ENCODE peak calls at places on chromosomes 16 and 17, in four cellular contexts. One of them, this sample, is unnamed. For H3K4me1, the result is how much of the 10 kb centered on the place peaks cover.

GRCh38 chr17:57215317-57215716 is 41.0 kb upstream of the MSI2 start:
- DNase-seq in mesendoderm: no peak
- DNase-seq in hepatocyte: peak
- DNase-seq in OCI-LY7: no peak
- DNase-seq in this sample: no peak

GRCh38 chr17:2303278-2304188 is at the start of the genes SMG6 and SRR:
- DNase-seq in mesendoderm: peak
- DNase-seq in hepatocyte: peak
- DNase-seq in OCI-LY7: peak
- DNase-seq in this sample: peak

GRCh38 chr16:56679813-56680212 is 2.5 kb upstream of the MT1X start:
- DNase-seq in mesendoderm: no peak
- DNase-seq in hepatocyte: no peak
- DNase-seq in OCI-LY7: no peak
- DNase-seq in this sample: no peak

GRCh38 chr16:27431773-27432599 is 30.0 kb downstream of the IL21R start:
- DNase-seq in mesendoderm: peak
- DNase-seq in hepatocyte: no peak
- DNase-seq in OCI-LY7: no peak
- DNase-seq in this sample: no peak

GRCh38 chr17:79075433-79075805 is 795 bp downstream of the ENGASE start:
- DNase-seq in mesendoderm: no peak
- DNase-seq in hepatocyte: no peak
- DNase-seq in OCI-LY7: no peak
- DNase-seq in this sample: peak

GRCh38 chr17:6471531-6472465 is 27.5 kb downstream of the PIMREG start:
- DNase-seq in mesendoderm: peak
- DNase-seq in hepatocyte: no peak
- DNase-seq in OCI-LY7: no peak
- DNase-seq in this sample: peak

GRCh38 chr17:75404223-75404738 is 1.2 kb downstream of the GRB2 start:
- DNase-seq in mesendoderm: peak
- DNase-seq in hepatocyte: peak
- DNase-seq in OCI-LY7: peak
- DNase-seq in this sample: peak

GRCh38 chr17:49031965-49032928 is 35.1 kb downstream of the IGF2BP1 start:
- DNase-seq in mesendoderm: peak
- DNase-seq in hepatocyte: peak
- DNase-seq in OCI-LY7: peak
- DNase-seq in this sample: peak

GRCh38 chr16:63789603-63790002 is 1332.3 kb downstream of the CDH11 start:
- DNase-seq in mesendoderm: peak
- DNase-seq in hepatocyte: no peak
- DNase-seq in OCI-LY7: peak
- DNase-seq in this sample: no peak

GRCh38 chr17:60077672-60078519 is 825 bp downstream of the HEATR6 start:
- DNase-seq in mesendoderm: no peak
- DNase-seq in hepatocyte: peak
- DNase-seq in OCI-LY7: peak
- DNase-seq in this sample: no peak

GRCh38 chr17:37117743-37118142 is 169.0 kb downstream of the AATF start:
- DNase-seq in mesendoderm: no peak
- DNase-seq in hepatocyte: no peak
- DNase-seq in OCI-LY7: no peak
- DNase-seq in this sample: no peak

GRCh38 chr16:57941016-57941656 is 29.8 kb downstream of the CNGB1 start:
- DNase-seq in mesendoderm: no peak
- DNase-seq in hepatocyte: no peak
- DNase-seq in OCI-LY7: no peak
- DNase-seq in this sample: peak

GRCh38 chr17:7634384-7634783 is 4.4 kb downstream of the SHBG start:
- DNase-seq in mesendoderm: peak
- DNase-seq in hepatocyte: peak
- DNase-seq in OCI-LY7: no peak
- DNase-seq in this sample: peak

GRCh38 chr16:70437017-70437581 is 1.8 kb downstream of the ST3GAL2 start:
- DNase-seq in mesendoderm: peak
- DNase-seq in hepatocyte: peak
- DNase-seq in OCI-LY7: peak
- DNase-seq in this sample: peak

GRCh38 chr17:48520631-48521045 is 10.2 kb downstream of the HOXB1 start:
- DNase-seq in mesendoderm: no peak
- DNase-seq in hepatocyte: no peak
- DNase-seq in OCI-LY7: no peak
- DNase-seq in this sample: no peak

GRCh38 chr16:48629531-48629930 is 19.6 kb upstream of the N4BP1 start:
- DNase-seq in mesendoderm: no peak
- DNase-seq in hepatocyte: no peak
- DNase-seq in OCI-LY7: no peak
- DNase-seq in this sample: no peak

GRCh38 chr17:45677770-45678169 is 106.3 kb upstream of the CRHR1 start:
- DNase-seq in mesendoderm: no peak
- DNase-seq in hepatocyte: no peak
- DNase-seq in OCI-LY7: no peak
- DNase-seq in this sample: no peak

GRCh38 chr16:72877374-72878028 is 170.4 kb downstream of the ZFHX3 start:
- DNase-seq in mesendoderm: peak
- DNase-seq in hepatocyte: peak
- DNase-seq in OCI-LY7: no peak
- DNase-seq in this sample: peak

GRCh38 chr17:48596000-48596734 is 2.6 kb upstream of the HOXB5 start:
- DNase-seq in mesendoderm: no peak
- DNase-seq in hepatocyte: peak
- DNase-seq in OCI-LY7: no peak
- DNase-seq in this sample: no peak

GRCh38 chr17:58694302-58694701 is 1.9 kb downstream of the RAD51C start:
- DNase-seq in mesendoderm: no peak
- DNase-seq in hepatocyte: no peak
- DNase-seq in OCI-LY7: no peak
- DNase-seq in this sample: no peak

GRCh38 chr16:89442990-89443726 is 47.2 kb downstream of the ANKRD11 start:
- DNase-seq in mesendoderm: peak
- DNase-seq in hepatocyte: peak
- DNase-seq in OCI-LY7: no peak
- DNase-seq in this sample: peak

GRCh38 chr17:28524476-28525415 is 18.6 kb downstream of the FOXN1 start:
- DNase-seq in mesendoderm: no peak
- DNase-seq in hepatocyte: peak
- DNase-seq in OCI-LY7: no peak
- DNase-seq in this sample: peak

GRCh38 chr17:13688716-13689115 is 87.0 kb upstream of the HS3ST3A1 start:
- DNase-seq in mesendoderm: no peak
- DNase-seq in hepatocyte: no peak
- DNase-seq in OCI-LY7: no peak
- DNase-seq in this sample: no peak

GRCh38 chr17:65278050-65278819 is 141.1 kb downstream of the RGS9 start:
- DNase-seq in mesendoderm: peak
- DNase-seq in hepatocyte: peak
- DNase-seq in OCI-LY7: peak
- DNase-seq in this sample: peak

GRCh38 chr16:89922477-89922883 is 662 bp upstream of the TUBB3 start:
- DNase-seq in mesendoderm: peak
- DNase-seq in hepatocyte: peak
- DNase-seq in OCI-LY7: peak
- DNase-seq in this sample: peak

GRCh38 chr16:29852654-29853053 is 10.4 kb downstream of the CDIPT start:
- DNase-seq in mesendoderm: no peak
- DNase-seq in hepatocyte: no peak
- DNase-seq in OCI-LY7: no peak
- DNase-seq in this sample: peak

GRCh38 chr17:75645889-75646625 is 12.8 kb downstream of the SMIM5 start:
- DNase-seq in mesendoderm: peak
- DNase-seq in hepatocyte: peak
- DNase-seq in OCI-LY7: no peak
- DNase-seq in this sample: peak

GRCh38 chr17:29933379-29933778 is 3.4 kb upstream of the SSH2 start:
- DNase-seq in mesendoderm: peak
- DNase-seq in hepatocyte: peak
- DNase-seq in OCI-LY7: no peak
- DNase-seq in this sample: no peak

GRCh38 chr17:77859035-77859360 is 99.5 kb upstream of the TNRC6C start:
- DNase-seq in mesendoderm: no peak
- DNase-seq in hepatocyte: no peak
- DNase-seq in OCI-LY7: no peak
- DNase-seq in this sample: peak

GRCh38 chr16:35732046-35732810 is 2272.8 kb downstream of the TP53TG3F start:
- DNase-seq in mesendoderm: no peak
- DNase-seq in hepatocyte: no peak
- DNase-seq in OCI-LY7: no peak
- DNase-seq in this sample: no peak

GRCh38 chr17:7440823-7441174 is 1.5 kb downstream of the FGF11 start:
- DNase-seq in mesendoderm: peak
- DNase-seq in hepatocyte: peak
- DNase-seq in OCI-LY7: no peak
- DNase-seq in this sample: peak

GRCh38 chr16:22670551-22670970 is 143.4 kb upstream of the HS3ST2 start:
- DNase-seq in mesendoderm: peak
- DNase-seq in hepatocyte: no peak
- DNase-seq in OCI-LY7: peak
- DNase-seq in this sample: peak

GRCh38 chr17:74192950-74193781 is 10.3 kb upstream of the RPL38 start:
- DNase-seq in mesendoderm: no peak
- DNase-seq in hepatocyte: peak
- DNase-seq in OCI-LY7: no peak
- DNase-seq in this sample: peak
- H3K27ac ChIP-seq in mesendoderm: no peak
- H3K27ac ChIP-seq in hepatocyte: peak
- H3K27ac ChIP-seq in OCI-LY7: no peak
- H3K27ac ChIP-seq in this sample: no peak

GRCh38 chr16:67549936-67550335 is 12.4 kb upstream of the CTCF start:
- DNase-seq in mesendoderm: no peak
- DNase-seq in hepatocyte: no peak
- DNase-seq in OCI-LY7: no peak
- DNase-seq in this sample: no peak
- H3K4me1 ChIP-seq in mesendoderm: under half
- H3K4me1 ChIP-seq in hepatocyte: under half
- H3K4me1 ChIP-seq in OCI-LY7: half or more
- H3K4me1 ChIP-seq in this sample: under half

DNA sequence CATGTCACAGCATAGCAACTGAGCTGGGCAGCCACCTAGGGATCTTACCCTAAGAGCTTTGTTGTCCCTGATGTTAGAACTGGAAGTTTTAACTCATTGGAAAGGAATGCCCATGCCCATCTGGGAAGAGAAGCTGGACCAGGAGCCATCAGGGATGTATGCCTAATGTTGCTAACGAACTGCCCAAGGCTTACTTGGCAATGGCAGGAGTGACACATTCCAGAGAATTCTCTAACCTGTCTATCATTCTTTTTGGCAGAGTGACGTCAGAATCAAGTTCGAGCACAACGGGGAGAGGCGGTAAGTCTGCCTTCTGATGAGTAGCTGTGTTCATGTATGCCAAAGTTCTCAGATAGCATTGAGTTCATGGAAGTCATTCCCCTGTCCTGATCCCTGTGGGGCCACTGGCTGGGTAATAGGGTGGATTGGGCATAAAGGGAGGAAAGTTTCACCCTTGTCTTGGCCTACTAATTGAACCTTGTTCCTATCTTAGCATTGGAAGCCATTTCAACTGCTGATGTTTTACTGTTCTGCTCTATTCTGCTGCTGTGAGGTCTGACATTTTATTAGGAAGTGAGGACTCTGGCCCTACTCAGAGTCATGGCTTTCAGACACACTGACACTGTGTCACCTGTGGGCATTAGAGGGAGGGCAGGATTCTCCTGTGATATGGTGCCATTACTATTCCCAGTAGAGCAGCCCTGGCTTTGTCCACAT is 23.7 kb downstream of the MAP3K3 start:
- DNase-seq in mesendoderm: peak
- DNase-seq in hepatocyte: no peak
- DNase-seq in OCI-LY7: no peak
- DNase-seq in this sample: no peak
- H3K27ac ChIP-seq in mesendoderm: no peak
- H3K27ac ChIP-seq in hepatocyte: no peak
- H3K27ac ChIP-seq in OCI-LY7: peak
- H3K27ac ChIP-seq in this sample: no peak

GRCh38 chr17:40484285-40484972 is 17.0 kb downstream of the TNS4 start:
- DNase-seq in mesendoderm: no peak
- DNase-seq in hepatocyte: no peak
- DNase-seq in OCI-LY7: no peak
- DNase-seq in this sample: no peak
- H3K4me1 ChIP-seq in mesendoderm: under half
- H3K4me1 ChIP-seq in hepatocyte: under half
- H3K4me1 ChIP-seq in OCI-LY7: under half
- H3K4me1 ChIP-seq in this sample: under half

GRCh38 chr16:83806036-83806435 is 1.7 kb upstream of the HSBP1 start:
- DNase-seq in mesendoderm: no peak
- DNase-seq in hepatocyte: no peak
- DNase-seq in OCI-LY7: peak
- DNase-seq in this sample: no peak
- H3K27ac ChIP-seq in mesendoderm: no peak
- H3K27ac ChIP-seq in hepatocyte: no peak
- H3K27ac ChIP-seq in OCI-LY7: no peak
- H3K27ac ChIP-seq in this sample: no peak

GRCh38 chr17:73300392-73300791 is 11.4 kb downstream of the CDC42EP4 start:
- DNase-seq in mesendoderm: no peak
- DNase-seq in hepatocyte: no peak
- DNase-seq in OCI-LY7: no peak
- DNase-seq in this sample: no peak

GRCh38 chr17:73297934-73298861 is 13.6 kb downstream of the CDC42EP4 start:
- DNase-seq in mesendoderm: peak
- DNase-seq in hepatocyte: no peak
- DNase-seq in OCI-LY7: no peak
- DNase-seq in this sample: no peak

GRCh38 chr17:73304438-73304837 is 7.4 kb downstream of the CDC42EP4 start:
- DNase-seq in mesendoderm: peak
- DNase-seq in hepatocyte: peak
- DNase-seq in OCI-LY7: no peak
- DNase-seq in this sample: no peak

GRCh38 chr17:73302189-73302588 is 9.6 kb downstream of the CDC42EP4 start:
- DNase-seq in mesendoderm: no peak
- DNase-seq in hepatocyte: no peak
- DNase-seq in OCI-LY7: no peak
- DNase-seq in this sample: no peak

DNA sequence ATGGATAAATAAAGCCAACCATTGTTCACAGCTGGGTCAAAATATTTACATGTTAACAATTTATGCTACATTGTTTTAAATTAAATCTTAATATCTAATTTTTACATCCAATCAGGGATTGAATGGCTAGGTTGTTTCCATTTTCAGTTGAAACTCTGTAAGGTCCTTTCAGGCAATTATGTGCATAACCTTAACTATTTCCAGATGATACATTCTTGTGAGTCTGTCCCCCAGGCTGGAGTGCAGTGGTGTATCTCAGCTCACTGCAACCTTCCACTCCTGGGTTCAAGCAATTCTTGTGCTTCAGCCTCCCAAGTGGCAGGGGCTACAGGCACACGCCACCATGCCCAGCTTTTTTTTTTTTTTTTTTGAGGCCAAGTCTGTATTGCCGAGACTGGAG is 10.4 kb downstream of the CDC42EP4 start:
- DNase-seq in mesendoderm: no peak
- DNase-seq in hepatocyte: no peak
- DNase-seq in OCI-LY7: no peak
- DNase-seq in this sample: no peak
- H3K4me1 ChIP-seq in mesendoderm: under half
- H3K4me1 ChIP-seq in hepatocyte: under half
- H3K4me1 ChIP-seq in OCI-LY7: under half
- H3K4me1 ChIP-seq in this sample: under half

GRCh38 chr16:20398603-20399002 is 5.9 kb downstream of the PDILT start:
- DNase-seq in mesendoderm: no peak
- DNase-seq in hepatocyte: no peak
- DNase-seq in OCI-LY7: no peak
- DNase-seq in this sample: no peak
- H3K27ac ChIP-seq in mesendoderm: no peak
- H3K27ac ChIP-seq in hepatocyte: no peak
- H3K27ac ChIP-seq in OCI-LY7: no peak
- H3K27ac ChIP-seq in this sample: no peak

GRCh38 chr16:31710134-31710533 is 163.5 kb upstream of the ZNF267 start:
- DNase-seq in mesendoderm: no peak
- DNase-seq in hepatocyte: no peak
- DNase-seq in OCI-LY7: no peak
- DNase-seq in this sample: peak
- H3K4me1 ChIP-seq in mesendoderm: under half
- H3K4me1 ChIP-seq in hepatocyte: under half
- H3K4me1 ChIP-seq in OCI-LY7: under half
- H3K4me1 ChIP-seq in this sample: under half

This sample was measured in osteoblast.